ENCODE peak calls at places on chromosomes 5 and 9, in nine cellular contexts. G is body of pancreas, O is upper lobe of right lung, U is left ventricle myocardium inferior, C is breast epithelium, A is prostate gland, W is fibroblast of lung, K is mucosa of descending colon, Q is transverse colon. X is an unnamed sample. For H3K9me3, the result is how much of the 10 kb centered on the place peaks cover.

GRCh38 chr9:128006360-128007024 is 25.7 kb upstream of the EEIG1 start:
- DNase-seq in W (peak), G (no peak), Q (no peak), U (no peak), K (no peak), A (peak), C (no peak), O (no peak), X (no peak)

GRCh38 chr5:138954257-138955012 is 79.3 kb upstream of the LRRTM2 start:
- DNase-seq in A (no peak), W (no peak), G (no peak), Q (no peak), C (no peak), K (no peak), O (no peak), U (no peak), X (peak)

GRCh38 chr9:6078382-6079105 is 63.1 kb upstream of the RANBP6 start:
- DNase-seq in O (no peak), G (no peak), C (no peak), A (no peak), Q (no peak), W (peak), K (no peak), U (no peak), X (no peak)

GRCh38 chr9:76703270-76703669 is 61.0 kb upstream of the PCA3 start:
- DNase-seq in W (no peak), G (no peak), A (no peak), C (no peak), Q (no peak), U (no peak), O (no peak), K (no peak), X (no peak)

GRCh38 chr9:93645149-93645889 is 68.9 kb downstream of the PHF2 start:
- DNase-seq in Q (peak), K (no peak), U (no peak), A (no peak), C (no peak), W (no peak), G (no peak), O (peak), X (peak)

GRCh38 chr5:131163315-131164119 is 1.5 kb downstream of the HINT1 start:
- DNase-seq in G (no peak), U (no peak), C (no peak), K (peak), W (peak), O (no peak), Q (no peak), A (no peak), X (no peak)

GRCh38 chr9:115250646-115251045 is 132.7 kb upstream of the TNC start:
- DNase-seq in O (no peak), A (peak), Q (no peak), K (no peak), W (peak), G (no peak), C (no peak), U (no peak), X (no peak)

GRCh38 chr5:10797246-10797645 is 36.2 kb upstream of the DAP start:
- DNase-seq in U (no peak), C (no peak), G (no peak), W (no peak), A (no peak), O (no peak), K (no peak), Q (no peak), X (no peak)

GRCh38 chr5:165321912-165322311 is 1816.5 kb downstream of the MAT2B start:
- DNase-seq in W (peak), G (no peak), Q (no peak), U (no peak), K (no peak), A (no peak), O (no peak), C (no peak), X (no peak)

GRCh38 chr5:61493973-61494372 is 161.9 kb downstream of the ZSWIM6 start:
- DNase-seq in G (no peak), A (no peak), O (no peak), K (no peak), Q (no peak), U (no peak), C (no peak), W (no peak), X (no peak)

GRCh38 chr9:127204771-127205470 is 59.7 kb upstream of the GARNL3 start:
- DNase-seq in W (no peak), U (peak), K (no peak), O (no peak), A (no peak), C (no peak), G (no peak), Q (no peak), X (peak)

GRCh38 chr5:160118349-160119141 is 705 bp downstream of the PWWP2A start:
- DNase-seq in A (peak), W (no peak), O (peak), U (peak), K (peak), G (peak), C (peak), Q (peak), X (peak)

GRCh38 chr9:35564658-35565061 is 40.4 kb upstream of the TESK1 start:
- DNase-seq in W (no peak), Q (no peak), G (no peak), U (no peak), O (no peak), K (no peak), C (no peak), A (no peak), X (no peak)

GRCh38 chr5:142000709-142001484 is 11.9 kb downstream of the GNPDA1 start:
- DNase-seq in U (no peak), G (no peak), O (no peak), K (peak), A (no peak), C (no peak), Q (no peak), W (no peak), X (no peak)

GRCh38 chr5:154285661-154286408 is 95.3 kb downstream of the GALNT10 start:
- DNase-seq in C (no peak), O (no peak), W (peak), U (no peak), Q (no peak), G (no peak), K (no peak), A (no peak), X (no peak)

GRCh38 chr9:83166369-83166768 is 103.4 kb upstream of the RASEF start:
- DNase-seq in Q (peak), C (peak), G (peak), U (no peak), O (peak), A (peak), K (peak), W (peak), X (no peak)

GRCh38 chr9:6894135-6894534 is 136.4 kb downstream of the KDM4C start:
- DNase-seq in U (no peak), K (no peak), W (no peak), C (no peak), Q (no peak), O (no peak), A (no peak), G (no peak), X (no peak)

GRCh38 chr9:112642126-112642525 is 75.8 kb downstream of the INIP start:
- DNase-seq in W (no peak), K (no peak), Q (no peak), G (no peak), U (no peak), O (no peak), C (no peak), A (no peak), X (no peak)
- H3K9me3 ChIP-seq in W (under half), K (under half), Q (under half), G (under half), U (under half), O (under half), C (under half), A (under half), X (under half)

GRCh38 chr5:140043508-140043872 is 391 bp upstream of the NRG2 start:
- DNase-seq in U (peak), K (no peak), Q (no peak), W (no peak), A (no peak), G (no peak), O (peak), C (no peak), X (no peak)
- TF ChIP-seq CTCF in U (peak), K (no peak), Q (no peak), W (no peak), A (no peak), G (no peak), O (no peak), C (no peak), X (no peak)

DNA sequence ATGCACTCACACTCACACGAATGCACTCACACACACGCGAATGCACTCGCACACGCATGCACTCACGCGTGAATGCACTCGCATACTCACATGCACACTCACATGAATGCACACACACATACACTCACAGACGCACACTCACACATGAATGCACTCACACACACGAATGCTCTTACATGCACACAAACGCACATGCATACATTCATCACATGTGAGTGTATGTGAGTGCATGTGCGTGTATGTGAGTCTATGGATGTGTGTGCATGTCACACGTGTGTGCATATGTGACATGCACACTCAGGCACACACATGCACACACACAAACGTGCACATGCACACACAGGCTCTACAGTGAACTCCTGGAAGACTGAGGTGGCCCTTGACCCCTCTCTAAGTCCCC is 121.7 kb downstream of the ADAMTS2 start:
- DNase-seq in O (no peak), U (no peak), G (no peak), C (no peak), Q (no peak), K (no peak), W (no peak), A (no peak), X (no peak)
- H3K4me3 ChIP-seq in O (no peak), U (no peak), G (no peak), C (no peak), Q (no peak), K (no peak), W (no peak), A (no peak), X (no peak)

GRCh38 chr5:166507810-166508419 is 1783.5 kb upstream of the WWC1 start:
- DNase-seq in Q (no peak), W (no peak), K (no peak), G (no peak), A (no peak), O (no peak), C (no peak), U (no peak), X (no peak)

GRCh38 chr5:166505086-166505485 is 1786.4 kb upstream of the WWC1 start:
- DNase-seq in K (no peak), W (no peak), Q (no peak), U (no peak), G (no peak), O (no peak), A (no peak), C (no peak), X (no peak)

GRCh38 chr5:166509085-166509484 is 1782.4 kb upstream of the WWC1 start:
- DNase-seq in K (no peak), Q (no peak), U (no peak), W (peak), A (no peak), C (no peak), O (no peak), G (no peak), X (no peak)

GRCh38 chr5:166503506-166503905 is 1787.9 kb upstream of the WWC1 start:
- DNase-seq in O (no peak), Q (no peak), U (no peak), K (no peak), A (no peak), G (no peak), W (no peak), C (no peak), X (no peak)

DNA sequence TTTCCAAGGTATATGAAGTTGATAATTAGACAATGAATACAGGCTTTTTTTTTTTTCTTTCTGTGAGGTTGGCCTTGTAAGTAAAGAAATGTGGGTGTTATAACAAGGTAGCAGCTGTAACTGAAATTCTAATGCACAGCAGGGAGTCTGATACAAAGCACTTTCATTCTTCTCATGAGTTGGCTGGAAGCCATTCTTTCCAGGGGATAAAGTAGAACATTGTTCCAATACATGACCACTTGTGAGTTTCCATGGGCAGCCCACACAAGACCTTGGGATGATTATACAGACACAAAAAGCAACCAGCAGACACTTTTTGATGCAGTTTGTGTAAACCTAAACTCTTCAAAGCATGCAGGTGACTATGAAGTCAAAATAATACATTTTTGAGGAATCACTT is 1785.9 kb upstream of the WWC1 start:
- DNase-seq in G (no peak), C (no peak), W (peak), K (no peak), A (no peak), O (no peak), Q (no peak), U (no peak), X (no peak)
- H3K9me3 ChIP-seq in G (under half), C (under half), W (under half), K (under half), A (under half), O (under half), Q (under half), U (under half), X (under half)

GRCh38 chr9:108756746-108757490 is 98.9 kb downstream of the ACTL7B start:
- DNase-seq in Q (no peak), O (no peak), A (no peak), W (no peak), U (no peak), K (no peak), C (no peak), G (no peak), X (no peak)
- TF ChIP-seq CTCF in Q (no peak), O (no peak), A (no peak), W (peak), U (no peak), K (no peak), C (no peak), G (no peak), X (no peak)

X was measured in sigmoid colon.